ENCODE peak calls at places on chromosomes 16 and 17, in five cellular contexts. Q, R, D, N and S are unnamed samples.

GRCh38 chr17:5902671-5903070 is 167.5 kb upstream of the WSCD1 start:
- DNase-seq in Q (no peak), R (no peak), D (no peak), N (no peak), S (no peak)

GRCh38 chr17:56592487-56593072 is 919 bp upstream of the NOG start:
- DNase-seq in Q (peak; percentile 18), R (no peak), D (peak; percentile 41), N (no peak), S (peak; percentile 56)

GRCh38 chr17:77361986-77362620 is 221.3 kb downstream of the SEC14L1 start:
- DNase-seq in Q (no peak), R (no peak), D (no peak), N (no peak), S (no peak)

GRCh38 chr16:78140818-78141466 is 41.5 kb downstream of the WWOX start:
- DNase-seq in Q (no peak), R (no peak), D (no peak), N (no peak), S (no peak)

GRCh38 chr17:8151120-8151640 is 1.0 kb downstream of the PER1 start:
- DNase-seq in Q (peak; percentile 89), R (peak; percentile 62), D (peak; percentile 89), N (no peak), S (peak; percentile 86)

GRCh38 chr17:64354396-64354795 is 36.3 kb downstream of the PECAM1 start:
- DNase-seq in Q (no peak), R (no peak), D (no peak), N (no peak), S (no peak)

GRCh38 chr16:733382-734207 is 6.7 kb downstream of the HAGHL start:
- DNase-seq in Q (no peak), R (no peak), D (no peak), N (no peak), S (no peak)

GRCh38 chr16:7014756-7015155 is 317.9 kb upstream of the RBFOX1 start:
- DNase-seq in Q (no peak), R (no peak), D (no peak), N (no peak), S (no peak)

GRCh38 chr17:74512624-74513084 is 18.6 kb downstream of the CD300LB start:
- DNase-seq in Q (peak; percentile 18), R (no peak), D (no peak), N (no peak), S (no peak)

GRCh38 chr17:8117980-8118768 is at the start of gene ALOXE3:
- DNase-seq in Q (peak; percentile 54), R (no peak), D (no peak), N (no peak), S (no peak)

GRCh38 chr16:75389096-75389692 is 44.1 kb downstream of the CFDP1 start:
- DNase-seq in Q (no peak), R (no peak), D (no peak), N (no peak), S (no peak)

GRCh38 chr16:85321856-85322271 is 209.6 kb upstream of the CIBAR2 start:
- DNase-seq in Q (peak; percentile 99), R (peak; percentile 95), D (no peak), N (no peak), S (no peak)

GRCh38 chr17:78665952-78666920 is 89.0 kb upstream of the DNAH17 start:
- DNase-seq in Q (no peak), R (no peak), D (peak; percentile 32), N (no peak), S (peak; percentile 40)